ENCODE peak calls at places on chromosomes 11 and 22, in eight cellular contexts. Y is esophagus muscularis mucosa, Z is GM12878, F is A549, J is HepG2, U is tibial nerve, G is stomach, W is ovary. X is an unnamed sample.

GRCh38 chr11:120703358-120704152 is 192.0 kb downstream of the GRIK4 start:
- DNase-seq in U (no peak), Z (peak; percentile 77), Y (no peak), G (no peak), W (no peak), J (no peak), F (no peak), X (no peak)

GRCh38 chr11:109926941-109927340 is 166.3 kb upstream of the ZC3H12C start:
- DNase-seq in U (no peak), Y (no peak), J (no peak), W (no peak), Z (no peak), F (no peak), G (no peak), X (no peak)

GRCh38 chr22:48303360-48303725 is 1524.3 kb downstream of the BRD1 start:
- DNase-seq in W (no peak), F (no peak), G (no peak), U (no peak), J (no peak), Y (no peak), Z (no peak), X (no peak)

GRCh38 chr22:24247564-24248344 is 2.9 kb upstream of the GGT5 start:
- DNase-seq in G (peak; percentile 88), J (peak; percentile 66), Y (peak; percentile 97), Z (no peak), F (peak; percentile 83), U (peak; percentile 89), W (peak; percentile 96), X (peak; percentile 81)

GRCh38 chr11:28606930-28607329 is 498.7 kb downstream of the METTL15 start:
- DNase-seq in Z (no peak), G (no peak), F (no peak), J (no peak), U (no peak), Y (no peak), W (no peak), X (no peak)

GRCh38 chr11:16346975-16347374 is 9.4 kb downstream of the SOX6 start:
- DNase-seq in Y (no peak), F (no peak), J (no peak), W (no peak), G (no peak), Z (no peak), U (no peak), X (no peak)

GRCh38 chr11:113730887-113731726 is 25.0 kb upstream of the TMPRSS5 start:
- DNase-seq in F (peak; percentile 49), G (peak; percentile 45), U (peak; percentile 36), W (peak; percentile 11), J (peak; percentile 47), Y (no peak), Z (no peak), X (peak; percentile 37)

GRCh38 chr11:47460571-47461235 is 11.8 kb upstream of the RAPSN start:
- DNase-seq in W (no peak), U (no peak), Y (no peak), F (no peak), J (no peak), G (no peak), Z (no peak), X (no peak)

GRCh38 chr22:37235897-37236607 is 8.0 kb downstream of the RAC2 start:
- DNase-seq in Z (no peak), J (no peak), Y (no peak), F (no peak), G (no peak), W (no peak), U (no peak), X (peak; percentile 3)

GRCh38 chr11:46380340-46381045 is 976 bp upstream of the MDK start:
- DNase-seq in F (no peak), Z (no peak), W (peak; percentile 78), G (peak; percentile 80), U (peak; percentile 37), Y (peak; percentile 86), J (peak; percentile 78), X (peak; percentile 87)

GRCh38 chr22:32603651-32604540 is 129.3 kb downstream of the FBXO7 start:
- DNase-seq in Y (no peak), J (no peak), F (no peak), Z (no peak), W (no peak), G (no peak), U (no peak), X (no peak)

GRCh38 chr22:26669060-26669481 is 11.7 kb downstream of the MIAT start:
- DNase-seq in F (peak; percentile 76), W (no peak), G (no peak), Y (no peak), Z (no peak), U (no peak), J (peak; percentile 32), X (peak; percentile 24)

GRCh38 chr11:27339940-27340339 is 23.1 kb downstream of the CCDC34 start:
- DNase-seq in F (no peak), U (no peak), Y (no peak), G (no peak), Z (no peak), J (no peak), W (no peak), X (no peak)

GRCh38 chr22:46070722-46071450 is 79.4 kb upstream of the PPARA start:
- DNase-seq in Z (no peak), Y (no peak), J (no peak), W (peak; percentile 79), U (no peak), G (peak; percentile 71), F (peak; percentile 63), X (peak; percentile 68)
- TF ChIP-seq EP300 in Z (no peak), Y (no peak), J (no peak), W (no peak), U (no peak), G (no peak), F (no peak), X (no peak)

GRCh38 chr11:61967177-61967923 is at the start of gene FTH1:
- DNase-seq in Z (no peak), W (peak; percentile 92), F (peak; percentile 95), J (peak; percentile 78), Y (peak; percentile 97), U (peak; percentile 86), G (peak; percentile 96), X (peak; percentile 96)

GRCh38 chr11:61964941-61965282 is 2.5 kb downstream of the FTH1 start:
- DNase-seq in Z (no peak), W (peak; percentile 2), Y (no peak), F (no peak), J (no peak), U (no peak), G (no peak), X (no peak)

GRCh38 chr11:61967924-61968757 is 707 bp upstream of the FTH1 start:
- DNase-seq in G (peak; percentile 49), U (no peak), J (peak; percentile 53), W (peak; percentile 32), F (peak; percentile 56), Z (peak; percentile 62), Y (no peak), X (peak; percentile 65)

GRCh38 chr11:61968758-61969390 is 1.4 kb upstream of the FTH1 start:
- DNase-seq in J (no peak), Y (no peak), F (no peak), Z (no peak), G (peak; percentile 11), W (peak; percentile 8), U (no peak), X (no peak)

DNA sequence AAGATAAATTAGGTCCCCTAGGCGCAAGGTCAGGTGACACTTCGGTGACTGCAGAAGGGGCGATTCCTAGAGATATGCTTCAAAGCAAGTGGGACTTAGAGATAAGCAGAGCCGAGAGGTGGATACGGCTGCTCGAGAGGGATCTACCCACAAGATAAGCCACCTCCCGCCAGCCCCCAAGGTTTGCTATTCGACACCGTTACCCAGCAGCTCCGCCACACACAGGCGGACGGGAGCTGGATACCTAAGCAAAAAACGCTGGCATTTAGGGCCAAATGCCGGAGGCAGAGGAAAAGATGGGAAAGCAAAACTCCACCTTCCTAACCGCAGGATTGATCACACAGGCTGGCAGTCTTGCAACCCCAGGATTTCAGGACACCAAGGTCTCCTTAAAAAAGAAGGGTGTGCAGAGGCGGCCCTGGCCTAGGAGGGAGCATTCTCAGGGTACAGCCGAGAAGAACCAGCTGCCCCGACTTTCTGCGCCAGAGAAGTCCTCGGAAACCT is 709 bp downstream of the FTH1 start:
- DNase-seq in Y (no peak), W (peak; percentile 23), J (no peak), Z (no peak), G (no peak), F (peak; percentile 51), U (no peak), X (no peak)
- TF ChIP-seq POLR2A in Y (no peak), W (no peak), J (peak; percentile 34), Z (no peak), G (no peak), F (no peak), U (no peak), X (no peak)

GRCh38 chr22:38772624-38772873 is 16.8 kb upstream of the SUN2 start:
- DNase-seq in J (no peak), Z (no peak), Y (no peak), U (no peak), G (no peak), W (no peak), F (no peak), X (no peak)

GRCh38 chr22:38767313-38767712 is 11.5 kb upstream of the SUN2 start:
- DNase-seq in U (no peak), Z (no peak), W (no peak), G (no peak), F (no peak), J (no peak), Y (no peak), X (no peak)

GRCh38 chr22:38768036-38768435 is 12.2 kb upstream of the SUN2 start:
- DNase-seq in G (no peak), J (no peak), F (no peak), U (no peak), Y (no peak), Z (no peak), W (no peak), X (no peak)

GRCh38 chr22:38773363-38773946 is 17.7 kb upstream of the SUN2 start:
- DNase-seq in J (no peak), Y (no peak), G (no peak), W (no peak), Z (no peak), U (no peak), F (no peak), X (no peak)

GRCh38 chr22:38770257-38770949 is 14.6 kb upstream of the SUN2 start:
- DNase-seq in J (no peak), U (no peak), W (no peak), Z (no peak), G (no peak), Y (no peak), F (no peak), X (no peak)
- TF ChIP-seq EP300 in J (no peak), U (no peak), W (no peak), Z (no peak), G (no peak), Y (no peak), F (no peak), X (no peak)

DNA sequence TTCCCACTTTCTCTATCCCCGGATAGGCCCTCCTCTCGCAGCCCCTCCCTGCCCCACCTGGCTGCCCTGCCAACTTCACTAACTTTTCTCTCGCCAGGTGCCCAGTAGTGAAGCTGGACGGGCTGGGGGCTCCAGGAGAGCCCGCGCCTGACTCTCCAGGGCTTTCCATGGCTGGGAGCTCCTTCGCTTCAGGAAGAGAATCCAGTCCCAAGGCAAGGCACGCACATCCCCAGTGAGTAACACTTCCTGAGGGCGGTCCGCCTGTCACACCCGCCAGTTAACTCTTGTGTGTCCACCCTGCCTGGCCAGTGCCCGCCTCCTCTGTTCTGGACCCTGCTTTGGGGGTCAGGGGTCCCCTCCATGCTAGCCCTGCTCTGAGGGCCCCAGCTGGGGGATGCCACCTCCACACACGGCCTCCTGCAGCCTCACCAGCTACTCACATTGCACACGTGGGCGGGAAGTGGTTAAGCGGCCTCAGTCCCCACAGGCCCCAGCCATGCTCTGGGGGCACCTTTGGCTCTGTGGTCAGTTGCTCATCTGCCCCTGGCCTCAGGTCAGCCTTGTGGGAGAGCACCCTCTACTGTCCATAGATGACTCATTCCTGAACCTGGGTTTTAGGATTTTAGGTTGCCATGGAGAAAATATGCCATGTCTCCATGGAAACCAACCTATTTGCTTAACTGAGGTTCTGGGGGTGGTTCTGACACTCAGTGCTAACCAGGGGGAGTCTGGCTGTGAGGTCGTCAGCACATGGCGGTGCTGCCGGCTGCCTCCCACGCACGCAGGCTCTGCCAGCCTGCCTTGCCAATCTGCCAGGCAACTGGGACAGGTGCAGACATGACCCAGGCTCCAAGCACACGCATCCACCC is at the start of gene RIN1:
- DNase-seq in W (peak; percentile 59), Y (no peak), J (peak; percentile 89), U (no peak), F (peak; percentile 86), Z (peak; percentile 83), G (peak; percentile 75), X (peak; percentile 71)
- TF ChIP-seq POLR2A in W (no peak), Y (no peak), J (no peak), U (no peak), F (peak; percentile 34), Z (peak; percentile 41), G (no peak), X (peak; percentile 59)